ENCODE peak calls at places on chromosomes 11 and 22, in seven cellular contexts. X is DMS153, M is T-cell, J is SK-N-SH, B is NCI-H2171 treated with DMSO at 0.1 percent for 48 hours, P is hepatocyte, Q is MV-4-11. D is an unnamed sample.

GRCh38 chr11:127058524-127058923 is 58.0 kb upstream of the KIRREL3 start:
- DNase-seq in J (no peak), Q (no peak), B (no peak), X (no peak), P (no peak), M (no peak), D (no peak)

GRCh38 chr11:1751999-1752906 is 1.9 kb upstream of the IFITM10 start:
- DNase-seq in B (no peak), M (no peak), X (no peak), J (peak), P (no peak), Q (no peak), D (no peak)

GRCh38 chr11:64876226-64876750 is 2.1 kb downstream of the EHD1 start:
- DNase-seq in P (no peak), Q (no peak), J (no peak), M (no peak), B (no peak), X (no peak), D (no peak)

GRCh38 chr22:32590556-32590955 is 115.9 kb downstream of the FBXO7 start:
- DNase-seq in J (no peak), B (no peak), P (no peak), M (no peak), Q (no peak), X (no peak), D (no peak)

GRCh38 chr22:37242395-37242918 is 1.6 kb downstream of the RAC2 start:
- DNase-seq in B (no peak), Q (peak), J (peak), P (peak), M (peak), X (no peak), D (no peak)

GRCh38 chr11:117230286-117230961 is 1.4 kb downstream of the PCSK7 start:
- DNase-seq in X (no peak), B (no peak), M (no peak), J (no peak), Q (peak), P (no peak), D (no peak)

GRCh38 chr22:29689201-29689871 is 30.5 kb upstream of the CABP7 start:
- DNase-seq in B (peak), Q (no peak), X (peak), P (no peak), J (no peak), M (no peak), D (no peak)

GRCh38 chr11:106917973-106918372 is 100.3 kb downstream of the GUCY1A2 start:
- DNase-seq in B (peak), P (no peak), M (no peak), J (peak), X (no peak), Q (no peak), D (no peak)

GRCh38 chr22:41940853-41941765 is 5.8 kb downstream of the CENPM start:
- DNase-seq in P (peak), B (peak), J (peak), M (peak), Q (peak), X (peak), D (no peak)

GRCh38 chr11:65911682-65912568 is 6.9 kb downstream of the C11orf68 start:
- DNase-seq in J (peak), P (peak), Q (peak), B (peak), M (no peak), X (peak), D (peak)

GRCh38 chr11:94526645-94527438 is 14.6 kb downstream of the C11orf97 start:
- DNase-seq in P (no peak), Q (peak), B (no peak), M (no peak), X (no peak), J (no peak), D (no peak)

GRCh38 chr11:68509105-68509504 is 48.6 kb downstream of the PPP6R3 start:
- DNase-seq in J (peak), B (no peak), P (no peak), Q (no peak), M (no peak), X (no peak), D (no peak)

GRCh38 chr11:73907191-73907590 is 30.4 kb downstream of the PAAF1 start:
- DNase-seq in Q (peak), B (no peak), P (no peak), J (no peak), X (no peak), M (no peak), D (no peak)

GRCh38 chr22:32606181-32606580 is 131.6 kb downstream of the FBXO7 start:
- DNase-seq in Q (no peak), X (no peak), B (no peak), P (no peak), M (no peak), J (no peak), D (no peak)

GRCh38 chr11:103359221-103359620 is 250.0 kb downstream of the DYNC2H1 start:
- DNase-seq in Q (no peak), M (no peak), B (no peak), X (no peak), P (no peak), J (no peak), D (no peak)

GRCh38 chr11:102367364-102367763 is 20.4 kb downstream of the BIRC2 start:
- DNase-seq in P (peak), B (peak), X (no peak), Q (peak), J (peak), M (no peak), D (no peak)

GRCh38 chr11:45477588-45477987 is 187.8 kb downstream of the CHST1 start:
- DNase-seq in M (no peak), P (no peak), X (no peak), J (no peak), B (no peak), Q (no peak), D (no peak)

GRCh38 chr11:92569717-92570116 is 345.1 kb downstream of the FAT3 start:
- DNase-seq in X (no peak), P (no peak), Q (no peak), J (no peak), B (no peak), M (no peak), D (no peak)

D was measured in DMS 273 treated with DMSO at 0.1 percent for 48 hours.